ENCODE peak calls at places on chromosomes 1 and 21, in eight cellular contexts. Q is lower lobe of right lung, U is tibial nerve, K is heart right ventricle, H is ascending aorta, Z is K562, X is PC-3, D is tibial artery. C is an unnamed sample. For H3K9me3, the result is how much of the 10 kb centered on the place peaks cover.

GRCh38 chr21:42833439-42833815 is 45.9 kb downstream of the WDR4 start:
- DNase-seq in D (no peak), Z (peak), H (no peak), Q (no peak), K (no peak), X (peak), U (no peak), C (peak)

GRCh38 chr1:223180803-223181321 is 37.8 kb upstream of the TLR5 start:
- DNase-seq in H (no peak), Z (no peak), D (peak), U (peak), X (no peak), K (no peak), Q (no peak), C (no peak)

GRCh38 chr1:175757381-175758015 is 14.1 kb upstream of the TNR start:
- DNase-seq in K (peak), X (peak), Z (peak), U (no peak), D (no peak), H (no peak), Q (no peak), C (peak)

GRCh38 chr1:199612976-199613774 is 414.3 kb upstream of the NR5A2 start:
- DNase-seq in U (no peak), D (no peak), Q (no peak), X (peak), H (no peak), Z (no peak), K (no peak), C (no peak)

GRCh38 chr1:6507037-6507428 is 15.6 kb upstream of the PLEKHG5 start:
- DNase-seq in X (no peak), Q (no peak), D (no peak), Z (no peak), K (no peak), U (no peak), H (no peak), C (peak)

GRCh38 chr21:14403681-14404318 is 20.9 kb upstream of the HSPA13 start:
- DNase-seq in H (no peak), Q (no peak), U (no peak), D (no peak), Z (peak), X (peak), K (no peak), C (no peak)

GRCh38 chr1:179310271-179310670 is 16.7 kb downstream of the SOAT1 start:
- DNase-seq in D (no peak), K (no peak), U (no peak), Z (no peak), X (peak), Q (no peak), H (no peak), C (no peak)

GRCh38 chr1:209105769-209106168 is 477.7 kb upstream of the CAMK1G start:
- DNase-seq in H (no peak), Z (no peak), U (no peak), Q (no peak), K (no peak), D (no peak), X (no peak), C (no peak)

GRCh38 chr1:82329226-82329625 is 528.5 kb downstream of the ADGRL2 start:
- DNase-seq in H (no peak), X (no peak), Q (no peak), D (no peak), K (no peak), Z (no peak), U (no peak), C (no peak)

GRCh38 chr1:229002451-229002960 is 267.2 kb downstream of the RHOU start:
- DNase-seq in X (no peak), Z (no peak), H (no peak), Q (no peak), D (no peak), K (no peak), U (no peak), C (no peak)

GRCh38 chr1:154272999-154273563 is 652 bp downstream of the HAX1 start:
- DNase-seq in U (no peak), Z (no peak), Q (no peak), H (no peak), K (no peak), D (no peak), X (no peak), C (no peak)

GRCh38 chr1:185861630-185862029 is 127.4 kb downstream of the HMCN1 start:
- DNase-seq in X (peak), Q (no peak), K (no peak), Z (no peak), H (no peak), U (no peak), D (no peak), C (no peak)

GRCh38 chr21:31750843-31751242 is 18.9 kb upstream of the SCAF4 start:
- DNase-seq in X (peak), U (no peak), H (no peak), K (no peak), Q (no peak), Z (no peak), D (no peak), C (no peak)

GRCh38 chr1:96445296-96445695 is 276.3 kb upstream of the PTBP2 start:
- DNase-seq in Q (no peak), D (no peak), X (no peak), K (no peak), H (no peak), U (no peak), Z (no peak), C (no peak)

GRCh38 chr1:73813726-73814125 is 384.2 kb downstream of the LRRIQ3 start:
- DNase-seq in Z (no peak), X (peak), D (no peak), Q (no peak), U (no peak), H (no peak), K (no peak), C (no peak)

GRCh38 chr1:118028267-118028666 is 98.7 kb downstream of the WDR3 start:
- DNase-seq in U (no peak), D (no peak), Z (no peak), K (no peak), X (peak), H (no peak), Q (no peak), C (no peak)

GRCh38 chr1:81702903-81703302 is 97.8 kb upstream of the ADGRL2 start:
- DNase-seq in K (no peak), Q (no peak), Z (no peak), H (no peak), X (peak), D (no peak), U (no peak), C (no peak)

GRCh38 chr21:44596068-44596725 is 3.9 kb upstream of the KRTAP10-6 start:
- DNase-seq in Z (no peak), U (no peak), H (no peak), Q (no peak), X (peak), D (no peak), K (no peak), C (no peak)

GRCh38 chr1:210315529-210315928 is 13.2 kb upstream of the HHAT start:
- DNase-seq in Z (no peak), U (no peak), Q (no peak), D (no peak), K (no peak), X (no peak), H (no peak), C (no peak)

GRCh38 chr1:241695454-241696171 is 43.5 kb downstream of the WDR64 start:
- DNase-seq in X (peak), H (no peak), U (no peak), Z (no peak), K (no peak), D (no peak), Q (no peak), C (no peak)

GRCh38 chr1:1082239-1083180 is 8.4 kb upstream of the RNF223 start:
- DNase-seq in K (peak), D (peak), X (no peak), U (no peak), Q (peak), Z (no peak), H (peak), C (peak)

GRCh38 chr1:1198423-1199140 is 7.8 kb downstream of the TNFRSF18 start:
- DNase-seq in Z (no peak), K (peak), H (no peak), U (no peak), Q (peak), X (no peak), D (no peak), C (peak)

GRCh38 chr1:204359474-204360255 is at the start of gene PLEKHA6:
- DNase-seq in H (no peak), D (no peak), X (no peak), Z (peak), U (no peak), K (peak), Q (no peak), C (peak)

GRCh38 chr1:7117599-7118281 is 332.5 kb downstream of the CAMTA1 start:
- DNase-seq in X (no peak), Z (peak), D (no peak), U (no peak), K (no peak), H (no peak), Q (no peak), C (peak)

GRCh38 chr1:12434174-12434573 is 183.8 kb downstream of the DHRS3 start:
- DNase-seq in Q (no peak), H (peak), K (no peak), U (no peak), Z (peak), X (peak), D (no peak), C (no peak)

GRCh38 chr1:7856345-7856744 is 3.5 kb upstream of the UTS2 start:
- DNase-seq in Z (peak), K (no peak), U (no peak), X (no peak), Q (no peak), D (no peak), H (no peak), C (no peak)

GRCh38 chr1:4084446-4084845 is 184.4 kb upstream of the C1orf174 start:
- DNase-seq in H (no peak), Q (no peak), Z (no peak), K (no peak), U (no peak), D (no peak), X (no peak), C (no peak)

GRCh38 chr1:4084053-4084431 is 184.0 kb upstream of the C1orf174 start:
- DNase-seq in Q (no peak), K (no peak), U (no peak), D (no peak), X (no peak), H (no peak), Z (no peak), C (no peak)

GRCh38 chr1:4083171-4084052 is 183.3 kb upstream of the C1orf174 start:
- DNase-seq in K (no peak), H (peak), D (no peak), Z (no peak), U (no peak), X (no peak), Q (no peak), C (no peak)

GRCh38 chr1:4086085-4086850 is 186.2 kb upstream of the C1orf174 start:
- DNase-seq in Q (no peak), X (no peak), U (no peak), K (no peak), Z (no peak), H (peak), D (no peak), C (no peak)

GRCh38 chr1:4084896-4085295 is 184.8 kb upstream of the C1orf174 start:
- DNase-seq in U (no peak), D (no peak), Q (no peak), Z (no peak), K (no peak), X (no peak), H (peak), C (no peak)
- H3K9me3 ChIP-seq in U (under half), D (under half), Q (under half), Z (under half), K (under half), X (under half), H (under half), C (under half)

GRCh38 chr1:151991663-151992344 is 1.9 kb downstream of the S100A10 start:
- DNase-seq in Q (no peak), Z (no peak), X (no peak), U (no peak), K (no peak), D (no peak), H (no peak), C (no peak)
- H3K27ac ChIP-seq in Q (peak), Z (no peak), X (peak), U (peak), K (peak), D (peak), H (peak), C (peak)

DNA sequence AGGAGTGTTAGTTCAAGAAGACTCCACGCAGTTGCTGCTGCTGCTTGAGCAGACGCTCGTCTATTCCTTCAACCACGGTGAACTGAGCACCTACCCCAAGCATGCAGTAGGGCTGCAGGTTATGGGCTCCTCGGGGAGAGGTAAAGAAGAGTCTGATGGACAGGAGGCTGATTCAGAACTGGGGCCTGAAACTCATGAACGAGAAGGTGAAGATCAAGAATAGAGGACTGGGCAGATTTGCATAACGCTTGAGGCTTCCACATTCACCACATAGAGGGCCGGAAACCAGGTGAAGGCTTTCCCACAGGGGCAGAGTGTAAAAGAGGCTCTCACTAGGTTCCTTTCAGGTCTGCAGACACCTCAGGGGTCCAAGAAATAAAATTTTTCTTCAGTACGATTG is 9.1 kb downstream of the ABCA4 start:
- DNase-seq in U (no peak), Z (no peak), K (no peak), X (no peak), D (no peak), Q (no peak), H (no peak), C (no peak)
- TF ChIP-seq CTCF in U (no peak), Z (no peak), K (no peak), X (no peak), D (no peak), Q (no peak), H (no peak), C (no peak)

GRCh38 chr1:35788139-35788538 is 18.4 kb upstream of the CLSPN start:
- DNase-seq in D (no peak), K (no peak), H (no peak), Q (no peak), X (no peak), Z (peak), U (no peak), C (no peak)

DNA sequence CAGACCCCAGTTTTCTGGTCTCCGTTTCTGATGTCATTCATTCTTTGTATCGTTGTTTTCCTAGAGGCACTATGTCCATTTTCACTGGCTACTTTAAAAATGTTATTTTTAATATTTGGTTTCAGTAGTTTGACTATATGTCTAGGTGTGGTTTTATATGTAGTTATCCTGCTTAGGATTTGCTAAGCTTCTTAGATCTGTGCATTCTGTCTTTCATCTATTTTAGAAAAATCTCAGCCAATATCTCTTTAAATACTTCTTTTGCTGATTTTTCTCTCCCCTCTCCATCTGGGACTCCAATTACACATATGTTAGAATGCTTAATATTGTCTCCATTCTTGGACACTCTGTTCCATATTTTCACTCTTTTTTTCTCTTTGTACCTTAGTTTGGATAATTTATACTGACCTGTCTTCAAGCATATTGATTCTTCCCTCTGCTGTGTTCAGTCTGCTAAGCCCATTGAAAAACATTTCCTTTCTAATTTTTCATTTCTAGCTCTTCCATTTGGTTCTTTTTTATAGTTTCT is 13.3 kb upstream of the CLSPN start:
- DNase-seq in H (no peak), D (no peak), X (no peak), K (no peak), Z (no peak), Q (no peak), U (no peak), C (no peak)
- H3K9me3 ChIP-seq in H (under half), D (under half), X (under half), K (under half), Z (under half), Q (under half), U (under half), C (under half)

GRCh38 chr1:32733573-32734321 is 31.2 kb upstream of the SYNC start:
- DNase-seq in U (no peak), X (no peak), Z (peak), D (no peak), H (no peak), Q (no peak), K (no peak), C (no peak)

GRCh38 chr1:32742132-32742947 is 39.8 kb upstream of the SYNC start:
- DNase-seq in Q (no peak), Z (no peak), D (no peak), X (peak), U (no peak), K (no peak), H (no peak), C (peak)

GRCh38 chr1:32741417-32742131 is 39.0 kb upstream of the SYNC start:
- DNase-seq in Z (peak), K (peak), H (no peak), Q (no peak), U (no peak), D (no peak), X (peak), C (no peak)

GRCh38 chr1:32741067-32741416 is 38.5 kb upstream of the SYNC start:
- DNase-seq in Z (no peak), U (no peak), D (no peak), X (no peak), Q (no peak), H (no peak), K (no peak), C (no peak)

GRCh38 chr1:32736812-32737791 is 34.5 kb upstream of the SYNC start:
- DNase-seq in Z (no peak), Q (no peak), K (no peak), X (no peak), D (no peak), U (no peak), H (no peak), C (no peak)
- H3K27ac ChIP-seq in Z (no peak), Q (no peak), K (no peak), X (no peak), D (no peak), U (peak), H (no peak), C (peak)

DNA sequence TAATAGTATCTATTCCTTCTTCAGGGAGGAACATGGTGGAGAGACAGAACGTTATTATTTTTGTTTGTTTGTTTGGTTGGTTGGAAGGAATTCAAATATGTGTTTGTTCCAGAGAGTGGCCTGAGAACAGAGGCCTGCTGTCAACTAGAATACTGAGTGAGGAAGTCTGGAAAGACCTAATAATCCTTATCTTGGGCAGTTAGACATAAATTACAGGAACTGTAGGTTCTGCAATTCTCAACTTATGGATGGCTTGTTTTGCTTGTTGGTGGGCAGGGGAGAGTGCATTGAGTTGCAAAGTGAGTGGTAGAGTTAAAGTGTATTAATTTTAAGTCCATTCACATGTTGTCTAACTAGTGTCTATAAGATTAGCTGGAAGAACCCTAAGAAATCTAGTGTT is 197.6 kb downstream of the BACH1 start:
- DNase-seq in K (no peak), H (no peak), Z (no peak), U (no peak), D (no peak), Q (no peak), X (no peak), C (no peak)
- TF ChIP-seq CTCF in K (no peak), H (no peak), Z (no peak), U (no peak), D (no peak), Q (no peak), X (no peak), C (no peak)

C was measured in kidney.